ENCODE peak calls at places on chromosome 13, in four cellular contexts. N is PC-9; A is CD8-positive, alpha-beta memory T cell; H is dorsolateral prefrontal cortex. O is an unnamed sample.
A peak's percentile ranks its signal among the peaks of the same experiment; 100 is the strongest.

GRCh38 chr13:62512194-62513141 is 1096.8 kb upstream of the PCDH20 start:
- DNase-seq in N (no peak), A (no peak), H (no peak), O (peak; percentile 33)

GRCh38 chr13:109945206-109945960 is 159.0 kb upstream of the IRS2 start:
- DNase-seq in N (peak; percentile 76), A (no peak), H (no peak), O (no peak)

GRCh38 chr13:111219306-111219705 is 101.1 kb upstream of the TEX29 start:
- DNase-seq in N (no peak), A (no peak), H (peak; percentile 57), O (no peak)

GRCh38 chr13:77316430-77316829 is 10.5 kb downstream of the MYCBP2 start:
- DNase-seq in N (no peak), A (no peak), H (no peak), O (no peak)

GRCh38 chr13:19153782-19154450 is 27.7 kb downstream of the TUBA3C start:
- DNase-seq in N (no peak), A (no peak), H (no peak), O (no peak)

GRCh38 chr13:44197791-44198770 is 175.5 kb upstream of the SERP2 start:
- DNase-seq in N (peak; percentile 68), A (no peak), H (no peak), O (no peak)

GRCh38 chr13:46051958-46052313 is 610 bp downstream of the ZC3H13 start:
- DNase-seq in N (no peak), A (no peak), H (no peak), O (no peak)

GRCh38 chr13:26372747-26373146 is 118.8 kb downstream of the CDK8 start:
- DNase-seq in N (no peak), A (no peak), H (no peak), O (no peak)

GRCh38 chr13:75736132-75736531 is 100.0 kb downstream of the LMO7 start:
- DNase-seq in N (no peak), A (no peak), H (no peak), O (no peak)

GRCh38 chr13:30584332-30584731 is 33.4 kb upstream of the USPL1 start:
- DNase-seq in N (no peak), A (no peak), H (no peak), O (no peak)

GRCh38 chr13:75318138-75318833 is 163.7 kb downstream of the TBC1D4 start:
- DNase-seq in N (no peak), A (no peak), H (no peak), O (no peak)

GRCh38 chr13:87667686-87668085 is 3.5 kb upstream of the SLITRK5 start:
- DNase-seq in N (no peak), A (no peak), H (no peak), O (no peak)

GRCh38 chr13:21616880-21617279 is 12.9 kb upstream of the MICU2 start:
- DNase-seq in N (no peak), A (no peak), H (no peak), O (no peak)

GRCh38 chr13:90792335-90792734 is 555.2 kb upstream of the MIR17HG start:
- DNase-seq in N (no peak), A (no peak), H (no peak), O (no peak)

GRCh38 chr13:95256086-95256485 is 45.2 kb downstream of the ABCC4 start:
- DNase-seq in N (peak; percentile 100), A (no peak), H (no peak), O (no peak)

GRCh38 chr13:40401911-40402776 is 264.3 kb downstream of the FOXO1 start:
- DNase-seq in N (peak; percentile 88), A (no peak), H (peak; percentile 64), O (peak; percentile 80)

GRCh38 chr13:94435604-94436226 is 43.8 kb downstream of the DCT start:
- DNase-seq in N (no peak), A (no peak), H (no peak), O (peak; percentile 37)

GRCh38 chr13:109331898-109332297 is 454.5 kb downstream of the IRS2 start:
- DNase-seq in N (no peak), A (no peak), H (no peak), O (peak; percentile 59)

GRCh38 chr13:94178625-94179244 is 300.7 kb downstream of the DCT start:
- DNase-seq in N (no peak), A (no peak), H (no peak), O (no peak)

GRCh38 chr13:62799931-62800436 is 1384.3 kb upstream of the PCDH20 start:
- DNase-seq in N (no peak), A (no peak), H (no peak), O (no peak)

GRCh38 chr13:25874907-25875306 is 176.9 kb downstream of the SHISA2 start:
- DNase-seq in N (no peak), A (peak; percentile 28), H (no peak), O (no peak)

GRCh38 chr13:46119883-46120614 is 15.2 kb upstream of the CPB2 start:
- DNase-seq in N (peak; percentile 63), A (no peak), H (no peak), O (no peak)

GRCh38 chr13:104837756-104838155 is 1697.7 kb downstream of the EFNB2 start:
- DNase-seq in N (no peak), A (no peak), H (no peak), O (no peak)

GRCh38 chr13:25429466-25429865 is 57.7 kb downstream of the ATP8A2 start:
- DNase-seq in N (no peak), A (no peak), H (no peak), O (no peak)

O was measured in NCI-H460.